ENCODE peak calls at places on chromosome 1, in seven cellular contexts. One of them, this sample, is unnamed.

GRCh38 chr1:8597455-8597854 is 220.0 kb downstream of the RERE start:
- DNase-seq in SHP77: no peak
- DNase-seq in hippocampal formation: no peak
- DNase-seq in KBM-7: no peak
- DNase-seq in DMS79: no peak
- DNase-seq in effector CD4-positive, alpha-beta T cell: no peak
- DNase-seq in ACHN: no peak
- DNase-seq in this sample: peak; percentile 70

GRCh38 chr1:68495532-68495931 is 1.4 kb downstream of the DEPDC1 start:
- DNase-seq in SHP77: no peak
- DNase-seq in hippocampal formation: no peak
- DNase-seq in KBM-7: peak; percentile 25
- DNase-seq in DMS79: no peak
- DNase-seq in effector CD4-positive, alpha-beta T cell: no peak
- DNase-seq in ACHN: peak; percentile 2
- DNase-seq in this sample: no peak

GRCh38 chr1:26452459-26453183 is 19.6 kb upstream of the HMGN2 start:
- DNase-seq in SHP77: no peak
- DNase-seq in hippocampal formation: no peak
- DNase-seq in KBM-7: no peak
- DNase-seq in DMS79: no peak
- DNase-seq in effector CD4-positive, alpha-beta T cell: no peak
- DNase-seq in ACHN: no peak
- DNase-seq in this sample: peak; percentile 21

GRCh38 chr1:153506831-153507413 is 28.9 kb downstream of the S100A6 start:
- DNase-seq in SHP77: no peak
- DNase-seq in hippocampal formation: no peak
- DNase-seq in KBM-7: no peak
- DNase-seq in DMS79: no peak
- DNase-seq in effector CD4-positive, alpha-beta T cell: no peak
- DNase-seq in ACHN: peak; percentile 93
- DNase-seq in this sample: peak; percentile 91

GRCh38 chr1:42379794-42380616 is 587 bp upstream of the RIMKLA start:
- DNase-seq in SHP77: peak; percentile 59
- DNase-seq in hippocampal formation: no peak
- DNase-seq in KBM-7: peak; percentile 28
- DNase-seq in DMS79: no peak
- DNase-seq in effector CD4-positive, alpha-beta T cell: no peak
- DNase-seq in ACHN: peak; percentile 48
- DNase-seq in this sample: peak; percentile 24

GRCh38 chr1:114178940-114179339 is 25.3 kb upstream of the SYT6 start:
- DNase-seq in SHP77: no peak
- DNase-seq in hippocampal formation: no peak
- DNase-seq in KBM-7: no peak
- DNase-seq in DMS79: no peak
- DNase-seq in effector CD4-positive, alpha-beta T cell: no peak
- DNase-seq in ACHN: peak; percentile 16
- DNase-seq in this sample: no peak

GRCh38 chr1:6033986-6034749 is 11.5 kb upstream of the KCNAB2 start:
- DNase-seq in SHP77: peak; percentile 55
- DNase-seq in hippocampal formation: no peak
- DNase-seq in KBM-7: peak; percentile 17
- DNase-seq in DMS79: peak; percentile 44
- DNase-seq in effector CD4-positive, alpha-beta T cell: peak; percentile 35
- DNase-seq in ACHN: peak; percentile 51
- DNase-seq in this sample: peak; percentile 9

GRCh38 chr1:112902221-112902620 is 53.8 kb downstream of the SLC16A1 start:
- DNase-seq in SHP77: no peak
- DNase-seq in hippocampal formation: no peak
- DNase-seq in KBM-7: no peak
- DNase-seq in DMS79: no peak
- DNase-seq in effector CD4-positive, alpha-beta T cell: no peak
- DNase-seq in ACHN: no peak
- DNase-seq in this sample: no peak

GRCh38 chr1:88404582-88404981 is 279.5 kb upstream of the PKN2 start:
- DNase-seq in SHP77: no peak
- DNase-seq in hippocampal formation: no peak
- DNase-seq in KBM-7: no peak
- DNase-seq in DMS79: no peak
- DNase-seq in effector CD4-positive, alpha-beta T cell: no peak
- DNase-seq in ACHN: no peak
- DNase-seq in this sample: no peak

GRCh38 chr1:63732666-63733065 is 41.2 kb upstream of the ROR1 start:
- DNase-seq in SHP77: no peak
- DNase-seq in hippocampal formation: no peak
- DNase-seq in KBM-7: no peak
- DNase-seq in DMS79: no peak
- DNase-seq in effector CD4-positive, alpha-beta T cell: no peak
- DNase-seq in ACHN: peak; percentile 16
- DNase-seq in this sample: peak; percentile 44

GRCh38 chr1:161182214-161182613 is 4.9 kb upstream of the B4GALT3 start:
- DNase-seq in SHP77: no peak
- DNase-seq in hippocampal formation: no peak
- DNase-seq in KBM-7: no peak
- DNase-seq in DMS79: no peak
- DNase-seq in effector CD4-positive, alpha-beta T cell: peak; percentile 41
- DNase-seq in ACHN: peak; percentile 36
- DNase-seq in this sample: peak; percentile 60

GRCh38 chr1:181117648-181118449 is 29.3 kb downstream of the IER5 start:
- DNase-seq in SHP77: no peak
- DNase-seq in hippocampal formation: no peak
- DNase-seq in KBM-7: no peak
- DNase-seq in DMS79: peak; percentile 93
- DNase-seq in effector CD4-positive, alpha-beta T cell: no peak
- DNase-seq in ACHN: no peak
- DNase-seq in this sample: peak; percentile 67

GRCh38 chr1:14602131-14602530 is 3.6 kb downstream of the KAZN start:
- DNase-seq in SHP77: no peak
- DNase-seq in hippocampal formation: no peak
- DNase-seq in KBM-7: no peak
- DNase-seq in DMS79: no peak
- DNase-seq in effector CD4-positive, alpha-beta T cell: no peak
- DNase-seq in ACHN: peak; percentile 68
- DNase-seq in this sample: no peak

GRCh38 chr1:26717066-26717465 is 21.3 kb downstream of the ARID1A start:
- DNase-seq in SHP77: no peak
- DNase-seq in hippocampal formation: peak; percentile 25
- DNase-seq in KBM-7: no peak
- DNase-seq in DMS79: no peak
- DNase-seq in effector CD4-positive, alpha-beta T cell: no peak
- DNase-seq in ACHN: no peak
- DNase-seq in this sample: no peak

GRCh38 chr1:25554886-25555752 is 11.7 kb downstream of the LDLRAP1 start:
- DNase-seq in SHP77: no peak
- DNase-seq in hippocampal formation: no peak
- DNase-seq in KBM-7: no peak
- DNase-seq in DMS79: no peak
- DNase-seq in effector CD4-positive, alpha-beta T cell: no peak
- DNase-seq in ACHN: no peak
- DNase-seq in this sample: peak; percentile 29